ENCODE peak calls at places on chromosomes 12 and 14, in eight cellular contexts. M, N, U, X, F, Q, A and V are unnamed samples. For H3K4me1, the result is how much of the 10 kb centered on the place peaks cover.

GRCh38 chr12:25787701-25788100 is 170.8 kb upstream of the RASSF8 start:
- DNase-seq in N (no peak), A (no peak), U (no peak), F (no peak), Q (no peak), X (no peak), M (no peak), V (no peak)

GRCh38 chr14:100564506-100564905 is 22.7 kb downstream of the BEGAIN start:
- DNase-seq in X (no peak), A (no peak), U (no peak), M (no peak), F (no peak), Q (no peak), N (no peak), V (no peak)

GRCh38 chr14:91417983-91418386 is 365 bp upstream of the CCDC88C start:
- DNase-seq in Q (peak), F (peak), X (no peak), U (no peak), N (no peak), M (no peak), A (peak), V (peak)

GRCh38 chr12:32265920-32266319 is 133.4 kb upstream of the FGD4 start:
- DNase-seq in F (no peak), A (no peak), U (no peak), M (no peak), Q (no peak), X (no peak), N (no peak), V (no peak)

GRCh38 chr12:103986823-103987222 is 21.2 kb downstream of the TDG start:
- DNase-seq in Q (no peak), F (no peak), X (no peak), N (no peak), M (peak), U (no peak), A (peak), V (no peak)

GRCh38 chr14:42192659-42193425 is 586.2 kb downstream of the LRFN5 start:
- DNase-seq in A (peak), N (no peak), F (no peak), Q (peak), U (peak), X (no peak), M (peak), V (no peak)

GRCh38 chr12:46711756-46712155 is 114.0 kb downstream of the SLC38A4 start:
- DNase-seq in M (peak), N (no peak), F (no peak), X (no peak), A (no peak), Q (no peak), U (no peak), V (no peak)

GRCh38 chr12:53695148-53696138 is 19.6 kb upstream of the ATP5MC2 start:
- DNase-seq in X (no peak), N (no peak), U (peak), F (peak), A (peak), Q (peak), M (peak), V (no peak)

GRCh38 chr12:65803253-65803652 is 21.0 kb upstream of the HMGA2 start:
- DNase-seq in M (no peak), N (no peak), U (no peak), X (no peak), F (no peak), A (no peak), Q (no peak), V (no peak)

GRCh38 chr12:11765817-11766794 is 116.6 kb downstream of the ETV6 start:
- DNase-seq in A (peak), Q (no peak), N (peak), F (no peak), X (no peak), U (no peak), M (peak), V (peak)

GRCh38 chr14:34059925-34060746 is 109.3 kb upstream of the EGLN3 start:
- DNase-seq in X (peak), Q (peak), M (peak), U (peak), N (peak), A (peak), F (peak), V (peak)

GRCh38 chr14:39469094-39469710 is 37.0 kb upstream of the FBXO33 start:
- DNase-seq in U (no peak), A (peak), Q (no peak), M (no peak), X (no peak), F (no peak), N (no peak), V (no peak)

GRCh38 chr12:25436206-25436912 is 116.7 kb downstream of the LMNTD1 start:
- DNase-seq in A (peak), N (peak), U (peak), M (peak), F (no peak), Q (peak), X (no peak), V (peak)

GRCh38 chr14:98564541-98564940 is 707.5 kb downstream of the BCL11B start:
- DNase-seq in F (no peak), U (no peak), Q (no peak), X (no peak), N (no peak), A (no peak), M (no peak), V (no peak)

GRCh38 chr14:49677643-49678042 is 10.4 kb downstream of the POLE2 start:
- DNase-seq in M (no peak), X (peak), F (no peak), A (peak), Q (peak), U (no peak), N (no peak), V (no peak)

GRCh38 chr12:8032242-8033152 is at the start of gene FOXJ2:
- DNase-seq in M (peak), N (peak), A (peak), X (peak), F (peak), U (no peak), Q (peak), V (peak)

GRCh38 chr14:68386950-68387779 is 405.7 kb downstream of the ZFP36L1 start:
- DNase-seq in M (peak), F (no peak), X (no peak), N (no peak), U (no peak), A (no peak), Q (no peak), V (no peak)

GRCh38 chr12:102202556-102202955 is 4.9 kb upstream of the PMCH start:
- DNase-seq in A (no peak), Q (no peak), F (no peak), X (no peak), N (no peak), M (no peak), U (no peak), V (no peak)

GRCh38 chr14:97719931-97720330 is 922.7 kb downstream of the VRK1 start:
- DNase-seq in F (no peak), Q (no peak), X (no peak), M (no peak), U (no peak), N (no peak), A (no peak), V (peak)

GRCh38 chr14:36503771-36504741 is 16.0 kb downstream of the NKX2-1 start:
- DNase-seq in N (no peak), A (peak), Q (no peak), U (no peak), X (no peak), M (no peak), F (no peak), V (no peak)

DNA sequence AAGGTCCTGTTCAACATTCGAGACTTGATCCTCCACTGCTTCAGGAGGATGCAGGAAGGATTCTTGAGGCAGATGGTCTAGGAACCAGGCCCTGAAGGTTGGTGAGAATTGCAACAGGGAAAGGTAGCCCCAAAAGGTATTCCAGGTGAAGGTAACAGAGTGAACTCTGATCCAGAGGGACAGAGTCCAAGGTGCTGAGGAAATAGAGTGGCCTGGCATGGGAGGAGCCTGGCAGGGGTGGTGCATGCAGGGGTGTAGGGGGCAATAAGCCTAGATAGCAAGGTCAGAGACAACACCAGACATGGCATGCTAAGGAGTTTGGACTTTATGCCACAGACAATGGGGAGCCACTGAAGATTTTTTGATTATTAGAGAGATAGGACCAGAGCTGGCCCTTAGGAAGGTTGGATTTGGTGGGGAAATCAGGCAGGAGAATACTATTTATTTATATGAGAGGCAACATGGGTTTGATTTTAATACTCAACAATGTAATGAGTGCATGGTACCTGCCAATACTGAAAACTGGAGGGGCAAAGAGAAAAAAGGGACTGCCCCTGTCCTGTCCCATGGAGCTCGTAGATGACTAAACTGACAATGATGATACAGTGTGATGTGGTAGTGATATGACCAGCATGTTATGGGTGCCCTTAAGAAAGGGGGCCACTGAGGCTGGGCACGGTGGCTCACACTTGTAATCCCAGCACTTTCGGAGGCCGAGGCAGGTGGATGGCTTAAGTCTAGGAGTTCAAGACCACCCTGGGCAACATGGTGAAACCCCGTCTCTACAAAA is 50.5 kb upstream of the TMED10 start:
- DNase-seq in N (no peak), A (no peak), Q (no peak), M (no peak), U (no peak), X (no peak), F (no peak), V (no peak)
- H3K4me1 ChIP-seq in N (under half), A (under half), Q (under half), M (under half), U (half or more), X (under half), F (under half), V (under half)

GRCh38 chr12:132835076-132835870 is 6.6 kb upstream of the GOLGA3 start:
- DNase-seq in A (no peak), Q (no peak), U (no peak), N (no peak), X (no peak), M (no peak), F (no peak), V (no peak)

GRCh38 chr12:132831771-132832170 is 3.1 kb upstream of the GOLGA3 start:
- DNase-seq in A (no peak), X (no peak), F (no peak), Q (no peak), U (no peak), N (no peak), M (no peak), V (no peak)

GRCh38 chr12:132833341-132833740 is 4.7 kb upstream of the GOLGA3 start:
- DNase-seq in U (no peak), A (no peak), Q (no peak), X (no peak), M (no peak), F (no peak), N (no peak), V (no peak)

GRCh38 chr12:132836803-132837331 is 8.2 kb upstream of the GOLGA3 start:
- DNase-seq in Q (no peak), M (no peak), N (no peak), X (no peak), A (no peak), U (no peak), F (no peak), V (no peak)

DNA sequence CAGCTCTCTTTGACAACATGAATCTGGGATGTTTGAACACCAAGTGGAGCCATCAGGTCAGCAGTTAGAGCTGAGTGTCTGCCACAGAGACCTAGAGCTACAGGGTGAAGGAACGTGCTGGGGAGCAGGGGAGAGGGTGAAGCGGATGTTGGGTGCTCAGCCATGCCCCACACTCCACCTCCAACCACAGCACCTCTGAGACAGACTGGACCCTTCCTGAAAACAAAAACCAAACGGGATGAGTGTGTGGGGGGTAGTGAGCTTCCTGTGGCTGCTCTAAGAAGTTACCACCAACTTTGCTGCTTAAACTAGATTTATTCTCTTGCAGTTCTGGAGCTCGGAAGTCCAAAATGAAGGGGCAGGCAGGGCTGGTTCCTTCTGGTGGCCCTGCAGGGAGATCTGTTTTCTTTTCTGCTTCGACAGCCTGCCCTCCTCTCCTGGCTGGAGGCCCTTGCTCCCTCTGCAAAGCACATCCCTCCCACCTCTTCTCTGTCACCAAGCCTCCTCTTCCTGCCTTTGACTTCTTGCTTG is 5.6 kb upstream of the GOLGA3 start:
- DNase-seq in U (no peak), F (no peak), X (no peak), A (no peak), N (no peak), Q (no peak), M (no peak), V (no peak)
- H3K4me1 ChIP-seq in U (under half), F (under half), X (under half), A (under half), N (under half), Q (under half), M (under half), V (under half)

DNA sequence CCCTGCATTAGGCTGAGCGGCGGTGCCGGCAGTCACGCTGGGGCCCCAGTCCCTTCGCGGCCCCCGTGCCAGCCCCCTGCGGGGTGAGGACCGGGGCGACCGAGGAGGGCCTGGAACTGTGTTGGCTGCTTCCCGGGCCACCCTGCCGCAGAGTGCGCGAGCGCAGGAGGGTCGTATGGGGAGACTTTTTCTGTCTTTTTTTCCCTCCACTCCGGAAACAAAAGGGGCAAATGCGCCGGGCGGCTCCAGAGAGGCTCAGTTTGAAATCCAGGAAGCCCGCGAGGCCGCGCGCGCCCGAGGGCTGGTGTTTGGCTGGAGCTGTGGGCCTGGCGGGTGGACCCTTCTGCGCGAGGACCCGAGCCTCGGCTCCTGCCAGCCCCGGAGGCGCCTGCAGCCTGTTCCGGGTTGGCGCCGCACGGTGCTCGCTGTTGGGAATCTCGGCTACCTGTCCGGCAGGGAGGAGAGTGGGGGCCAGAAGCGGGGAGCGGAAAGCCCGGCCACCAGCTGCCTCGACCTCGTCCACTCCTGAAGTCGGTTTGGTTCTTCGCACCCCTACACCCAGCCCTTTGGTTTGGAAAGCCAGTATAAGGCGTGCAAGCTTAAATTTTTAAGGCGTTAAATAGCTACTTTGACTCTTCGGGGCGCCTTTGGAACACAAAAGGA is 650 bp downstream of the PLEKHG3 start:
- DNase-seq in X (peak), F (peak), A (peak), Q (no peak), N (no peak), U (no peak), M (peak), V (no peak)
- H3K4me1 ChIP-seq in X (half or more), F (under half), A (under half), Q (half or more), N (under half), U (half or more), M (under half), V (half or more)

GRCh38 chr12:27524839-27525238 is 833 bp downstream of the PPFIBP1 start:
- DNase-seq in X (no peak), N (no peak), Q (peak), A (peak), M (no peak), F (no peak), U (no peak), V (no peak)

GRCh38 chr12:27525373-27525772 is 1.4 kb downstream of the PPFIBP1 start:
- DNase-seq in M (peak), N (no peak), F (no peak), U (peak), A (peak), X (no peak), Q (peak), V (no peak)

GRCh38 chr12:27528788-27529187 is 4.8 kb downstream of the PPFIBP1 start:
- DNase-seq in Q (no peak), M (no peak), U (no peak), N (no peak), F (no peak), A (no peak), X (no peak), V (no peak)

GRCh38 chr12:27530157-27530922 is 6.3 kb downstream of the PPFIBP1 start:
- DNase-seq in F (no peak), U (no peak), N (no peak), X (no peak), Q (no peak), A (peak), M (no peak), V (no peak)

GRCh38 chr12:27527512-27527911 is 3.5 kb downstream of the PPFIBP1 start:
- DNase-seq in A (no peak), Q (no peak), N (no peak), X (no peak), F (no peak), M (no peak), U (no peak), V (no peak)
- H3K4me1 ChIP-seq in A (under half), Q (under half), N (under half), X (under half), F (half or more), M (under half), U (under half), V (under half)

GRCh38 chr14:61527325-61528100 is 167.8 kb upstream of the HIF1A start:
- DNase-seq in N (peak), F (no peak), U (peak), A (peak), X (no peak), M (peak), Q (peak), V (no peak)

GRCh38 chr14:61526405-61527312 is 168.7 kb upstream of the HIF1A start:
- DNase-seq in N (peak), M (no peak), U (peak), A (no peak), F (peak), X (no peak), Q (no peak), V (no peak)

GRCh38 chr14:61530296-61530695 is 165.0 kb upstream of the HIF1A start:
- DNase-seq in X (no peak), M (no peak), A (no peak), U (peak), Q (no peak), N (no peak), F (no peak), V (no peak)

GRCh38 chr14:61530896-61531295 is 164.4 kb upstream of the HIF1A start:
- DNase-seq in A (no peak), F (no peak), U (peak), Q (no peak), M (no peak), N (no peak), X (no peak), V (no peak)

DNA sequence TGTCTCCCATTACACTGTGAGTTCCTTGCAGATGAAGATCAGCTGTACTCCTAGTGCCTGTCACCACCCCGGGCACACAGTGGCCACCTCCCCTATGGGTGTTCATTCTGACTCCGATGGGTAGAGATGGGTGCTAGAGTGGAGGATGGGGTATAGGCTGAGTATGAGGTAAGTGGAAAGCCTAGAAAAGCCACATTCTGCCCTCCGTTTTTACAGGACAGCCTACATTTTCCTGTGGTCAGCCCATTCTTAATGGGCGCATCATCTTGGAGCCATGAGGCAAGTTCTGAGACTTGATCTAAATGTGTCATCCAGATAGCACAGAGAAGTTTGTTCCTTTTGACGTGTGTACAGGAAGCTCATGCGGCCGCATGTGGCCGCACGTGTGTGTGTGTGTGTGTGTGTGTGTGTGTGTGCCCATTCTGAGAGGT is 166.7 kb upstream of the HIF1A start:
- DNase-seq in N (no peak), F (no peak), Q (no peak), M (peak), A (no peak), X (no peak), U (peak), V (no peak)
- H3K4me1 ChIP-seq in N (half or more), F (half or more), Q (half or more), M (under half), A (under half), X (half or more), U (half or more), V (under half)

GRCh38 chr12:62279058-62279457 is 18.9 kb downstream of the USP15 start:
- DNase-seq in N (no peak), A (no peak), U (no peak), M (no peak), X (no peak), F (no peak), Q (no peak), V (no peak)
- H3K4me1 ChIP-seq in N (under half), A (under half), U (under half), M (under half), X (under half), F (under half), Q (under half), V (half or more)